ENCODE peak calls at places on chromosomes 6 and 20, in nine cellular contexts. One of them, this sample, is unnamed.
A peak's percentile ranks its signal among the peaks of the same experiment; 100 is the strongest.

GRCh38 chr20:25247666-25248500 is at the start of gene PYGB:
- DNase-seq in stimulated activated naive CD8-positive, alpha-beta T cell treated with anti-CD3 and anti-CD28 coated beads, Interleukin-15, amount 100 ng/mL, for 72 hours: peak; percentile 81
- DNase-seq in testis: peak; percentile 84
- DNase-seq in anterior cingulate cortex: peak; percentile 86
- DNase-seq in C1 segment of cervical spinal cord: peak; percentile 77
- DNase-seq in NCI-H1417: peak; percentile 65
- DNase-seq in GDM1: peak; percentile 72
- DNase-seq in HFF-Myc: peak; percentile 51
- DNase-seq in activated naive CD4-positive, alpha-beta T cell treated with anti-CD3 and anti-CD28 coated beads for 36 hours: peak; percentile 68
- DNase-seq in this sample: peak; percentile 82

GRCh38 chr6:40347571-40348011 is 239.6 kb downstream of the LRFN2 start:
- DNase-seq in C1 segment of cervical spinal cord: no peak
- DNase-seq in HFF-Myc: no peak
- DNase-seq in stimulated activated naive CD8-positive, alpha-beta T cell treated with anti-CD3 and anti-CD28 coated beads, Interleukin-15, amount 100 ng/mL, for 72 hours: no peak
- DNase-seq in NCI-H1417: no peak
- DNase-seq in testis: peak; percentile 51
- DNase-seq in anterior cingulate cortex: no peak
- DNase-seq in GDM1: no peak
- DNase-seq in activated naive CD4-positive, alpha-beta T cell treated with anti-CD3 and anti-CD28 coated beads for 36 hours: no peak
- DNase-seq in this sample: no peak

GRCh38 chr20:50288128-50288623 is 97.5 kb downstream of the CEBPB start:
- DNase-seq in stimulated activated naive CD8-positive, alpha-beta T cell treated with anti-CD3 and anti-CD28 coated beads, Interleukin-15, amount 100 ng/mL, for 72 hours: no peak
- DNase-seq in testis: no peak
- DNase-seq in C1 segment of cervical spinal cord: no peak
- DNase-seq in HFF-Myc: no peak
- DNase-seq in activated naive CD4-positive, alpha-beta T cell treated with anti-CD3 and anti-CD28 coated beads for 36 hours: no peak
- DNase-seq in NCI-H1417: no peak
- DNase-seq in anterior cingulate cortex: no peak
- DNase-seq in GDM1: no peak
- DNase-seq in this sample: no peak

GRCh38 chr6:96849615-96850014 is 12.3 kb upstream of the GPR63 start:
- DNase-seq in stimulated activated naive CD8-positive, alpha-beta T cell treated with anti-CD3 and anti-CD28 coated beads, Interleukin-15, amount 100 ng/mL, for 72 hours: no peak
- DNase-seq in NCI-H1417: no peak
- DNase-seq in activated naive CD4-positive, alpha-beta T cell treated with anti-CD3 and anti-CD28 coated beads for 36 hours: no peak
- DNase-seq in anterior cingulate cortex: no peak
- DNase-seq in HFF-Myc: no peak
- DNase-seq in GDM1: no peak
- DNase-seq in testis: no peak
- DNase-seq in C1 segment of cervical spinal cord: no peak
- DNase-seq in this sample: no peak

GRCh38 chr6:63573140-63573898 is 1.0 kb downstream of the LOC128125822 start:
- DNase-seq in testis: peak; percentile 89
- DNase-seq in HFF-Myc: peak; percentile 39
- DNase-seq in activated naive CD4-positive, alpha-beta T cell treated with anti-CD3 and anti-CD28 coated beads for 36 hours: peak; percentile 69
- DNase-seq in C1 segment of cervical spinal cord: peak; percentile 66
- DNase-seq in NCI-H1417: peak; percentile 86
- DNase-seq in stimulated activated naive CD8-positive, alpha-beta T cell treated with anti-CD3 and anti-CD28 coated beads, Interleukin-15, amount 100 ng/mL, for 72 hours: peak; percentile 65
- DNase-seq in GDM1: peak; percentile 61
- DNase-seq in anterior cingulate cortex: peak; percentile 68
- DNase-seq in this sample: peak; percentile 91

GRCh38 chr6:26020983-26021349 is 58.4 kb downstream of the TRIM38 start:
- DNase-seq in anterior cingulate cortex: no peak
- DNase-seq in C1 segment of cervical spinal cord: no peak
- DNase-seq in stimulated activated naive CD8-positive, alpha-beta T cell treated with anti-CD3 and anti-CD28 coated beads, Interleukin-15, amount 100 ng/mL, for 72 hours: peak; percentile 75
- DNase-seq in HFF-Myc: no peak
- DNase-seq in activated naive CD4-positive, alpha-beta T cell treated with anti-CD3 and anti-CD28 coated beads for 36 hours: peak; percentile 76
- DNase-seq in NCI-H1417: no peak
- DNase-seq in GDM1: no peak
- DNase-seq in testis: peak; percentile 57
- DNase-seq in this sample: peak; percentile 52

GRCh38 chr6:134420638-134421181 is 102.8 kb upstream of the SGK1 start:
- DNase-seq in GDM1: no peak
- DNase-seq in stimulated activated naive CD8-positive, alpha-beta T cell treated with anti-CD3 and anti-CD28 coated beads, Interleukin-15, amount 100 ng/mL, for 72 hours: no peak
- DNase-seq in NCI-H1417: no peak
- DNase-seq in HFF-Myc: no peak
- DNase-seq in testis: no peak
- DNase-seq in C1 segment of cervical spinal cord: no peak
- DNase-seq in anterior cingulate cortex: no peak
- DNase-seq in activated naive CD4-positive, alpha-beta T cell treated with anti-CD3 and anti-CD28 coated beads for 36 hours: no peak
- DNase-seq in this sample: no peak

GRCh38 chr20:6083926-6084325 is 30.1 kb upstream of the LRRN4 start:
- DNase-seq in testis: no peak
- DNase-seq in stimulated activated naive CD8-positive, alpha-beta T cell treated with anti-CD3 and anti-CD28 coated beads, Interleukin-15, amount 100 ng/mL, for 72 hours: no peak
- DNase-seq in C1 segment of cervical spinal cord: no peak
- DNase-seq in activated naive CD4-positive, alpha-beta T cell treated with anti-CD3 and anti-CD28 coated beads for 36 hours: no peak
- DNase-seq in GDM1: no peak
- DNase-seq in HFF-Myc: no peak
- DNase-seq in NCI-H1417: no peak
- DNase-seq in anterior cingulate cortex: no peak
- DNase-seq in this sample: no peak

GRCh38 chr6:14393910-14394309 is 276.3 kb downstream of the CD83 start:
- DNase-seq in anterior cingulate cortex: no peak
- DNase-seq in HFF-Myc: no peak
- DNase-seq in C1 segment of cervical spinal cord: no peak
- DNase-seq in NCI-H1417: no peak
- DNase-seq in stimulated activated naive CD8-positive, alpha-beta T cell treated with anti-CD3 and anti-CD28 coated beads, Interleukin-15, amount 100 ng/mL, for 72 hours: no peak
- DNase-seq in GDM1: no peak
- DNase-seq in activated naive CD4-positive, alpha-beta T cell treated with anti-CD3 and anti-CD28 coated beads for 36 hours: no peak
- DNase-seq in testis: no peak
- DNase-seq in this sample: no peak

GRCh38 chr20:32153156-32153665 is 43.7 kb downstream of the TM9SF4 start:
- DNase-seq in NCI-H1417: no peak
- DNase-seq in GDM1: no peak
- DNase-seq in activated naive CD4-positive, alpha-beta T cell treated with anti-CD3 and anti-CD28 coated beads for 36 hours: no peak
- DNase-seq in HFF-Myc: no peak
- DNase-seq in stimulated activated naive CD8-positive, alpha-beta T cell treated with anti-CD3 and anti-CD28 coated beads, Interleukin-15, amount 100 ng/mL, for 72 hours: no peak
- DNase-seq in C1 segment of cervical spinal cord: no peak
- DNase-seq in testis: no peak
- DNase-seq in anterior cingulate cortex: no peak
- DNase-seq in this sample: no peak

GRCh38 chr20:22866757-22867425 is 168.2 kb upstream of the SSTR4 start:
- DNase-seq in NCI-H1417: no peak
- DNase-seq in stimulated activated naive CD8-positive, alpha-beta T cell treated with anti-CD3 and anti-CD28 coated beads, Interleukin-15, amount 100 ng/mL, for 72 hours: no peak
- DNase-seq in testis: no peak
- DNase-seq in activated naive CD4-positive, alpha-beta T cell treated with anti-CD3 and anti-CD28 coated beads for 36 hours: no peak
- DNase-seq in GDM1: no peak
- DNase-seq in anterior cingulate cortex: no peak
- DNase-seq in HFF-Myc: no peak
- DNase-seq in C1 segment of cervical spinal cord: no peak
- DNase-seq in this sample: no peak

GRCh38 chr20:17083738-17084137 is 143.1 kb upstream of the PCSK2 start:
- DNase-seq in testis: no peak
- DNase-seq in HFF-Myc: no peak
- DNase-seq in C1 segment of cervical spinal cord: no peak
- DNase-seq in stimulated activated naive CD8-positive, alpha-beta T cell treated with anti-CD3 and anti-CD28 coated beads, Interleukin-15, amount 100 ng/mL, for 72 hours: no peak
- DNase-seq in GDM1: no peak
- DNase-seq in NCI-H1417: no peak
- DNase-seq in anterior cingulate cortex: no peak
- DNase-seq in activated naive CD4-positive, alpha-beta T cell treated with anti-CD3 and anti-CD28 coated beads for 36 hours: no peak
- DNase-seq in this sample: no peak

GRCh38 chr20:13029687-13030510 is 21.1 kb downstream of the SPTLC3 start:
- DNase-seq in testis: no peak
- DNase-seq in GDM1: no peak
- DNase-seq in anterior cingulate cortex: no peak
- DNase-seq in NCI-H1417: no peak
- DNase-seq in HFF-Myc: peak; percentile 77
- DNase-seq in C1 segment of cervical spinal cord: no peak
- DNase-seq in stimulated activated naive CD8-positive, alpha-beta T cell treated with anti-CD3 and anti-CD28 coated beads, Interleukin-15, amount 100 ng/mL, for 72 hours: no peak
- DNase-seq in activated naive CD4-positive, alpha-beta T cell treated with anti-CD3 and anti-CD28 coated beads for 36 hours: no peak
- DNase-seq in this sample: no peak

GRCh38 chr6:8085053-8085511 is 17.3 kb downstream of the EEF1E1 start:
- DNase-seq in C1 segment of cervical spinal cord: no peak
- DNase-seq in stimulated activated naive CD8-positive, alpha-beta T cell treated with anti-CD3 and anti-CD28 coated beads, Interleukin-15, amount 100 ng/mL, for 72 hours: no peak
- DNase-seq in GDM1: no peak
- DNase-seq in activated naive CD4-positive, alpha-beta T cell treated with anti-CD3 and anti-CD28 coated beads for 36 hours: no peak
- DNase-seq in HFF-Myc: peak; percentile 76
- DNase-seq in NCI-H1417: no peak
- DNase-seq in testis: peak; percentile 51
- DNase-seq in anterior cingulate cortex: no peak
- DNase-seq in this sample: no peak

GRCh38 chr6:37636801-37637561 is 60.7 kb downstream of the MDGA1 start:
- DNase-seq in activated naive CD4-positive, alpha-beta T cell treated with anti-CD3 and anti-CD28 coated beads for 36 hours: no peak
- DNase-seq in C1 segment of cervical spinal cord: no peak
- DNase-seq in GDM1: no peak
- DNase-seq in NCI-H1417: no peak
- DNase-seq in stimulated activated naive CD8-positive, alpha-beta T cell treated with anti-CD3 and anti-CD28 coated beads, Interleukin-15, amount 100 ng/mL, for 72 hours: no peak
- DNase-seq in anterior cingulate cortex: no peak
- DNase-seq in testis: no peak
- DNase-seq in HFF-Myc: no peak
- DNase-seq in this sample: no peak

GRCh38 chr6:85240787-85241186 is 209.1 kb upstream of the NT5E start:
- DNase-seq in anterior cingulate cortex: no peak
- DNase-seq in HFF-Myc: no peak
- DNase-seq in activated naive CD4-positive, alpha-beta T cell treated with anti-CD3 and anti-CD28 coated beads for 36 hours: no peak
- DNase-seq in stimulated activated naive CD8-positive, alpha-beta T cell treated with anti-CD3 and anti-CD28 coated beads, Interleukin-15, amount 100 ng/mL, for 72 hours: no peak
- DNase-seq in NCI-H1417: no peak
- DNase-seq in C1 segment of cervical spinal cord: no peak
- DNase-seq in GDM1: no peak
- DNase-seq in testis: no peak
- DNase-seq in this sample: no peak

GRCh38 chr6:36491378-36491965 is 48.7 kb downstream of the KCTD20 start:
- DNase-seq in stimulated activated naive CD8-positive, alpha-beta T cell treated with anti-CD3 and anti-CD28 coated beads, Interleukin-15, amount 100 ng/mL, for 72 hours: no peak
- DNase-seq in activated naive CD4-positive, alpha-beta T cell treated with anti-CD3 and anti-CD28 coated beads for 36 hours: no peak
- DNase-seq in testis: no peak
- DNase-seq in GDM1: no peak
- DNase-seq in anterior cingulate cortex: no peak
- DNase-seq in NCI-H1417: no peak
- DNase-seq in C1 segment of cervical spinal cord: no peak
- DNase-seq in HFF-Myc: no peak
- DNase-seq in this sample: no peak

GRCh38 chr20:61185841-61186601 is 66.0 kb upstream of the CDH4 start:
- DNase-seq in stimulated activated naive CD8-positive, alpha-beta T cell treated with anti-CD3 and anti-CD28 coated beads, Interleukin-15, amount 100 ng/mL, for 72 hours: no peak
- DNase-seq in activated naive CD4-positive, alpha-beta T cell treated with anti-CD3 and anti-CD28 coated beads for 36 hours: no peak
- DNase-seq in HFF-Myc: peak; percentile 87
- DNase-seq in NCI-H1417: no peak
- DNase-seq in testis: no peak
- DNase-seq in GDM1: no peak
- DNase-seq in anterior cingulate cortex: no peak
- DNase-seq in C1 segment of cervical spinal cord: no peak
- DNase-seq in this sample: no peak